ENCODE peak calls at places on chromosomes 3 and 15, in eight cellular contexts. C, H, G, X, V, F, I and T are unnamed samples.

GRCh38 chr15:63905558-63906265 is 72.0 kb upstream of the HERC1 start:
- DNase-seq in V (no peak), I (no peak), H (no peak), G (no peak), C (no peak), F (peak; percentile 83), X (no peak), T (no peak)

GRCh38 chr15:66882251-66883020 is 180.4 kb downstream of the SMAD6 start:
- DNase-seq in I (peak; percentile 61), C (no peak), H (peak; percentile 65), V (peak; percentile 43), G (no peak), X (no peak), F (peak; percentile 42), T (no peak)

GRCh38 chr3:14082108-14082657 is 42.5 kb downstream of the CHCHD4 start:
- DNase-seq in X (no peak), F (no peak), C (no peak), G (no peak), V (no peak), I (no peak), H (no peak), T (no peak)

GRCh38 chr3:193350744-193351143 is 27.8 kb downstream of the ATP13A5 start:
- DNase-seq in F (no peak), X (no peak), G (no peak), V (no peak), H (no peak), C (no peak), I (no peak), T (peak; percentile 23)

GRCh38 chr15:63238796-63239195 is 38.6 kb upstream of the APH1B start:
- DNase-seq in H (peak; percentile 86), C (no peak), V (no peak), I (peak; percentile 69), F (no peak), G (no peak), X (no peak), T (no peak)

GRCh38 chr3:126014252-126014651 is 45.3 kb downstream of the ROPN1B start:
- DNase-seq in F (no peak), X (no peak), I (peak; percentile 33), H (peak; percentile 72), C (no peak), V (no peak), G (no peak), T (no peak)

GRCh38 chr3:171954644-171955365 is 84.6 kb upstream of the FNDC3B start:
- DNase-seq in V (no peak), X (no peak), F (peak; percentile 88), C (no peak), H (peak; percentile 55), G (no peak), I (peak; percentile 38), T (no peak)

GRCh38 chr3:56491566-56491965 is 23.3 kb upstream of the ERC2 start:
- DNase-seq in X (no peak), V (no peak), G (no peak), H (no peak), C (no peak), I (no peak), F (no peak), T (no peak)

GRCh38 chr15:29596266-29596665 is 226.0 kb downstream of the TJP1 start:
- DNase-seq in F (peak; percentile 26), H (peak; percentile 18), V (no peak), G (no peak), C (no peak), I (no peak), X (peak; percentile 53), T (peak; percentile 10)

GRCh38 chr15:55110446-55110845 is 86.3 kb downstream of the RSL24D1 start:
- DNase-seq in F (no peak), V (no peak), C (no peak), G (no peak), X (peak; percentile 3), I (no peak), H (no peak), T (no peak)

GRCh38 chr15:66650433-66650832 is 51.6 kb upstream of the SMAD6 start:
- DNase-seq in H (no peak), X (no peak), V (no peak), F (peak; percentile 87), I (peak; percentile 12), C (no peak), G (peak; percentile 63), T (no peak)

GRCh38 chr3:184145120-184145524 is 10.0 kb downstream of the EIF2B5 start:
- DNase-seq in H (peak; percentile 43), X (peak; percentile 80), F (peak; percentile 39), G (peak; percentile 58), C (peak; percentile 65), I (peak; percentile 56), V (peak; percentile 62), T (peak; percentile 81)

GRCh38 chr15:99818872-99819271 is 85.6 kb upstream of the LYSMD4 start:
- DNase-seq in V (no peak), I (no peak), G (no peak), X (no peak), H (no peak), F (no peak), C (no peak), T (no peak)

GRCh38 chr3:9903238-9903624 is 583 bp downstream of the IL17RE start:
- DNase-seq in C (no peak), I (no peak), G (no peak), V (no peak), X (no peak), F (peak; percentile 41), H (no peak), T (no peak)

GRCh38 chr3:191220908-191221307 is 21.9 kb downstream of the OSTN start:
- DNase-seq in X (peak; percentile 47), G (no peak), H (no peak), F (no peak), V (no peak), I (no peak), C (peak; percentile 19), T (no peak)

GRCh38 chr3:188792788-188793187 is 379.0 kb upstream of the TPRG1 start:
- DNase-seq in V (peak; percentile 53), F (no peak), X (peak; percentile 64), I (peak; percentile 41), H (no peak), G (no peak), C (peak; percentile 61), T (peak; percentile 35)

GRCh38 chr3:141280690-141281089 is 49.1 kb downstream of the PXYLP1 start:
- DNase-seq in H (no peak), X (no peak), V (no peak), C (no peak), F (no peak), G (no peak), I (no peak), T (no peak)

GRCh38 chr3:66554178-66554577 is 53.4 kb upstream of the LRIG1 start:
- DNase-seq in F (peak; percentile 14), C (no peak), I (peak; percentile 63), H (peak; percentile 47), G (no peak), V (no peak), X (no peak), T (no peak)

GRCh38 chr3:159626598-159626997 is 362.0 kb upstream of the IL12A start:
- DNase-seq in F (no peak), H (no peak), X (no peak), C (no peak), V (no peak), G (no peak), I (no peak), T (no peak)

GRCh38 chr3:99878005-99878404 is 60.3 kb downstream of the CMSS1 start:
- DNase-seq in X (no peak), G (peak; percentile 51), F (peak; percentile 78), I (peak; percentile 74), V (no peak), H (peak; percentile 94), C (no peak), T (peak; percentile 50)

DNA sequence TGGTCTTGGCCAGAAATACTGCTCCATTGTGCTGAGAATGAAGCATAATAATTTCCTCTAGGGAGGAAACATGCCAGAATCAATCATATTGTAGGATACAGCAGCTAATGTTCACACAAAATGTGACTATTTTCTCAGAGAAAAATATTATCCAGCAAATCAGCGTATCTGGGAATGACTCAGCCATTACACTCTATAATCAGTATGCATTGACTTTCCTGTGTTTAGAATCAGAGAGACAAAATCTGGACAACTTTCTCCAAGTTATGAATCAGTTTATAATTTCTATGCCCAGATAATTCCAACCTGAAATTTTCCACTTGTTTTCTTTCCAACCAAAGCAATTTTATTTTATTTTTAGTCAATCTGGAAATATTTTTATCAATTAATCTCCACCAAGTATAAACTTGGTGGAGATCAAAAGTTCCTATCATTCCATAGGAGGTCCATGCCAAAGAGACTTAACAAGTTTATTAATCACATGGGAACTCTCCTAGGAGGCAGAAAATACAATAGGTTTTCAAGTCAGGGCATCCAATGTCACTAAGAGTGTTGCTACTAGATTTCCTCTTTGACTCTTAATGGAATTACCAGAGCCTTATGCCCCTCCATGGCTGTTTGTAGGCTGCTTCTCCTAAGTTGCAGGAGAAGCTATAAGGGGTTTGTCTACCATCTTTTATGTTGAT is 36.4 kb downstream of the SUCNR1 start:
- DNase-seq in V (no peak), H (peak; percentile 87), I (no peak), X (no peak), G (no peak), C (no peak), F (peak; percentile 91), T (no peak)
- H2AFZ ChIP-seq in V (no peak overlapping the region), H (no peak overlapping the region), I (no peak overlapping the region), X (no peak overlapping the region), G (no peak overlapping the region), C (no peak overlapping the region), F (no peak overlapping the region), T (no peak overlapping the region)

GRCh38 chr15:93018574-93018973 is 70.4 kb downstream of the RGMA start:
- DNase-seq in I (peak; percentile 17), V (no peak), H (no peak), G (no peak), X (peak; percentile 54), C (peak; percentile 32), F (no peak), T (no peak)
- TF ChIP-seq CTCF in I (no peak), V (peak; percentile 34), H (peak; percentile 6), G (peak; percentile 29), X (peak; percentile 39), C (peak; percentile 34), F (no peak), T (peak; percentile 19)

GRCh38 chr3:43870110-43870509 is 179.4 kb downstream of the ABHD5 start:
- DNase-seq in F (peak; percentile 77), H (peak; percentile 65), G (no peak), C (no peak), V (no peak), X (no peak), I (peak; percentile 60), T (peak; percentile 60)
- H3K36me3 ChIP-seq in F (no peaks in the 10 kb centered on the region), H (no peaks in the 10 kb centered on the region), G (no peaks in the 10 kb centered on the region), C (no peaks in the 10 kb centered on the region), V (no peaks in the 10 kb centered on the region), X (no peaks in the 10 kb centered on the region), I (no peaks in the 10 kb centered on the region), T (no peaks in the 10 kb centered on the region)

DNA sequence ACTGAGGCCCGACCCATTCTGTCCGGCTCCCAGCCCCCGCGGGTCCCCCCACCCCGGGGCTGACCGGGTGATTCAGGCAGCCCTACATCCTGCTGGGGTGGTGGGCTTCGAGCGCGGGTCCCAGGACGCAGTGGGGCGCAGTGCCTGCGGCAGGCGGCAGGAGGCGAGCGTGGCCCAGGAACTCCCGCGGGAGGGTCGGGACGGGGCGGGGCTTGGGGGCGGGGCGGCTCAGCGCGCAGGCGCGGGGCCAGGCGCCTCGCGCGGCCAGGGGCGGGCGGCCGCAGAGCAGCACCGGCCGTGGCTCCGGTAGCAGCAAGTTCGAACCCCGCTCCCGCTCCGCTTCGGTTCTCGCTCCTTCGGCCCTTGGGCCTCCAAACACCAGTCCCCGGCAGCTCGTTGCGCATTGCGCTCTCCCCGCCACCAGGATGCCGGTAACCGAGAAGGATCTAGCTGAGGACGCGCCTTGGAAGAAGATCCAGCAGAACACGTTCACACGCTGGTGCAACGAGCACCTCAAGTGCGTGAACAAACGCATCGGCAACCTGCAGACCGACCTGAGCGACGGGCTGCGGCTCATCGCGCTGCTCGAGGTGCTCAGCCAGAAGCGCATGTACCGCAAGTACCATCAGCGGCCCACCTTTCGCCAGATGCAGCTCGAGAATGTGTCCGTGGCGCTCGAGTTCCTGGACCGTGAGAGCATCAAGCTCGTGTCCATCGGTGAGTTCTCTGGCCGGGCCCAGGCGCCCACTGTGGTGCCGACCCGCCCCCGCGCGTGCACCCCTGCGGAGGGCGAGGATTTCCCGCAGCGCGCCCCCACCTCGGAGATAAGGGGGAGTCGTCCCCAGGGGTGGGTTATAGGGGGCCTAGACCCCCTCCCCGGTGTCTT is at the start of gene FLNB:
- DNase-seq in V (peak; percentile 90), I (peak; percentile 66), G (peak; percentile 93), H (no peak), C (peak; percentile 91), X (peak; percentile 86), F (peak; percentile 77), T (peak; percentile 93)
- H2AFZ ChIP-seq in V (peak within 1 kb of the TSS; percentile 87), I (peak within 1 kb of the TSS; percentile 71), G (peak within 1 kb of the TSS; percentile 96), H (peak within 1 kb of the TSS; percentile 78), C (peak within 1 kb of the TSS; percentile 95), X (peak within 1 kb of the TSS; percentile 91), F (peak within 1 kb of the TSS; percentile 56), T (peak within 1 kb of the TSS; percentile 93)